ENCODE peak calls at places on chromosomes 4 and X, in five cellular contexts. S, D, L, J and R are unnamed samples.

GRCh38 chr4:62051332-62051731 is 851.2 kb downstream of the ADGRL3 start:
- DNase-seq in S (no peak), D (no peak), L (no peak), J (no peak), R (no peak)

GRCh38 chr4:57320880-57321279 is 210.7 kb upstream of the IGFBP7 start:
- DNase-seq in S (no peak), D (no peak), L (no peak), J (peak; percentile 20), R (no peak)

GRCh38 chr4:13980317-13980716 is 352.8 kb upstream of the BOD1L1 start:
- DNase-seq in S (no peak), D (no peak), L (peak; percentile 94), J (no peak), R (no peak)

GRCh38 chr4:4690854-4691253 is 149.0 kb upstream of the STX18 start:
- DNase-seq in S (no peak), D (no peak), L (no peak), J (no peak), R (no peak)

GRCh38 chr4:176238819-176239218 is 30.2 kb downstream of the ASB5 start:
- DNase-seq in S (no peak), D (peak; percentile 41), L (no peak), J (no peak), R (no peak)

GRCh38 chrX:40573763-40574162 is 7.0 kb upstream of the ATP6AP2 start:
- DNase-seq in S (no peak), D (no peak), L (no peak), J (peak; percentile 44), R (no peak)

GRCh38 chr4:76704133-76704881 is 193.6 kb downstream of the SOWAHB start:
- DNase-seq in S (peak; percentile 68), D (no peak), L (no peak), J (no peak), R (no peak)

GRCh38 chr4:157898836-157899605 is 273.8 kb downstream of the GASK1B start:
- DNase-seq in S (no peak), D (no peak), L (peak; percentile 38), J (no peak), R (no peak)

GRCh38 chrX:39900788-39901170 is 197.0 kb downstream of the BCOR start:
- DNase-seq in S (no peak), D (no peak), L (no peak), J (peak; percentile 47), R (peak; percentile 74)

GRCh38 chr4:118834070-118834469 is 1.9 kb downstream of the SEC24D start:
- DNase-seq in S (no peak), D (no peak), L (no peak), J (no peak), R (no peak)

GRCh38 chrX:12919051-12919450 is 12.6 kb downstream of the TLR8 start:
- DNase-seq in S (no peak), D (no peak), L (no peak), J (no peak), R (no peak)

GRCh38 chr4:114466299-114466698 is 132.3 kb upstream of the UGT8 start:
- DNase-seq in S (no peak), D (no peak), L (no peak), J (no peak), R (no peak)

GRCh38 chr4:26866781-26867180 is 6.1 kb downstream of the STIM2 start:
- DNase-seq in S (no peak), D (no peak), L (no peak), J (no peak), R (no peak)

GRCh38 chr4:184475096-184475461 is 729 bp upstream of the IRF2 start:
- DNase-seq in S (peak; percentile 78), D (peak; percentile 52), L (no peak), J (peak; percentile 39), R (no peak)

GRCh38 chrX:123590842-123591491 is 141.9 kb downstream of the THOC2 start:
- DNase-seq in S (no peak), D (no peak), L (peak; percentile 44), J (no peak), R (no peak)

GRCh38 chr4:189832528-189832927 is 108.1 kb upstream of the FRG1 start:
- DNase-seq in S (no peak), D (no peak), L (no peak), J (no peak), R (no peak)

GRCh38 chrX:69107231-69107739 is 58.0 kb downstream of the PJA1 start:
- DNase-seq in S (peak; percentile 82), D (no peak), L (no peak), J (no peak), R (peak; percentile 84)

GRCh38 chr4:75637827-75638226 is 7.5 kb upstream of the CDKL2 start:
- DNase-seq in S (no peak), D (no peak), L (no peak), J (no peak), R (no peak)

DNA sequence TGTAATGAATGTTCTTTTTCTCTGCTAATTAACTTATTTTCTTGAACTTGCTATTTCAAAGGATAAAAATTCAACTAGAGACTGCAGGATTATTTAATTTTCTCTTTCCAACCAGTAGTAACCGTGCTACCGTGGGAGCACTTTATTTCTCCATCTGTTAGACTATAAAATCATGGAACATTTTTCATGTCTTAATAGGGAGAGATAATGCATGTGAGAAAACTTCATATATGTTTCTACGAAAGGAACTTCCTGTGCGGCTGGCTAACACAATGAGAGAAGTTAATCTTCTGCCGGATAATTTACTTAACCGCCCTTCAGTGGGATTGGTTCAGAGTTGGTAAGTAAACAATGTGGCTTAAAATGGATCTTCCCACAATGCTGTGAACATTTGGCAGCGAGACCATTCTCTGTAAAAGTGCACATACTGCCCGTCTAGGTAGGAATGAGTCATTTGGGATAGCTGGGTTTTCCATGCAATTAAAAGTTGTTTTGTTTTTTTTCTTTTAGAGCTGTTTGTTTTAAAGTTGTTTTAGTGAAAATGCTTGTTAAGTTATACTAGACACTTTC is 29.5 kb downstream of the PDK3 start:
- DNase-seq in S (no peak), D (no peak), L (peak; percentile 54), J (no peak), R (no peak)
- H3K4me3 ChIP-seq in S (peak overlapping the region; percentile 2), D (no peak overlapping the region), L (no peak overlapping the region), J (no peak overlapping the region), R (no peak overlapping the region)

GRCh38 chr4:154192585-154192984 is 299.0 kb downstream of the DCHS2 start:
- DNase-seq in S (peak; percentile 24), D (no peak), L (no peak), J (no peak), R (no peak)
- H3K4me3 ChIP-seq in S (no peak overlapping the region), D (no peak overlapping the region), L (no peak overlapping the region), J (no peak overlapping the region), R (no peak overlapping the region)

GRCh38 chrX:131057706-131058105 is 440 bp upstream of the ARHGAP36 start:
- DNase-seq in S (no peak), D (no peak), L (no peak), J (no peak), R (peak; percentile 61)
- H3K4me3 ChIP-seq in S (no peak overlapping the region), D (no peak overlapping the region), L (no peak overlapping the region), J (no peak overlapping the region), R (peak overlapping the region; percentile 38)

DNA sequence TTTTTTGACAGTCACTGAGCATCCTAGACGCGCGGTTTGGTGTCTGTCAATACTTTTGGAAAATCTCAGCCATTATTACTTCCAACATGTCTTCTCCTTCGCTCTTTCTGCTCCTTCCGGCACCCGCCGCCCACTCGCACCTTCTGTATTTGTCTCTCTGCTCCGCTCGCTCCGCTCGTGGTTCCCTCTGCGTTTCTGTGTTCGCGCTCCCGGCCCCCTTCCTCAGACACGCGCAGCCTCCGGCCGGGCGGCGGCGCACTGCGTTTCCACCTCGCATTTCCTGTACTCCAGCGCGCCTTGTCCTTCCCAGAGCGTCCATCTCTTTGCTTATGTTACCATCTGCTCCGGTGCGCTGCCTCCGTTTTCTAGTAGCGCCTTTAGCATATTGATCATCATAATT is 21.1 kb downstream of the PDE6B start:
- DNase-seq in S (no peak), D (no peak), L (no peak), J (no peak), R (no peak)
- H3K4me3 ChIP-seq in S (no peak overlapping the region), D (no peak overlapping the region), L (no peak overlapping the region), J (no peak overlapping the region), R (no peak overlapping the region)

GRCh38 chr4:107034982-107035710 is 967 bp downstream of the DKK2 start:
- DNase-seq in S (peak; percentile 54), D (peak; percentile 2), L (no peak), J (peak; percentile 44), R (peak; percentile 60)
- H3K4me3 ChIP-seq in S (peak overlapping the region; percentile 33), D (peak overlapping the region; percentile 57), L (peak overlapping the region; percentile 30), J (peak overlapping the region; percentile 61), R (peak overlapping the region; percentile 42)

GRCh38 chr4:81814909-81815539 is 343.3 kb upstream of the RASGEF1B start:
- DNase-seq in S (peak; percentile 46), D (no peak), L (no peak), J (no peak), R (no peak)
- H3K4me3 ChIP-seq in S (no peak overlapping the region), D (no peak overlapping the region), L (no peak overlapping the region), J (no peak overlapping the region), R (no peak overlapping the region)

DNA sequence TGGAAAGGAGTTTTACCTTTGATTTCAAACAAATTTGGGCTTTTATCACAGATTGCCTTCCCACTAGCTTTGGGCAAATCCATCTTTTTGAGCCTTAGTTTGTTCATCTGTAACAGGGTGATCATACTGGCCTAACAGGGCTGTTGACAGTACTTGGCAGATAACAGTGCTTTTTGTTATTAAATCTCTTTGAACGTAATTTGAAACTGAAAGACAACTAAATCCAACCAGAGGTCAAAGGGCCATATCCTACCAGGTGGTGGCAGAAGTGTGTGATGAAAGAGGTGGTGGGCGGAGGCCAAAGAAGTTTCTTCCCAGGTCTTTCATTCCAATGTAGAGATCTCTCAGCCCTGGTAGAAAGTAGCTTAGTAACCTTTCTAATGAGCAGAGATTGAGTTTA is 35.2 kb upstream of the TADA2B start:
- DNase-seq in S (no peak), D (no peak), L (no peak), J (no peak), R (peak; percentile 84)
- H3K4me3 ChIP-seq in S (no peak overlapping the region), D (no peak overlapping the region), L (no peak overlapping the region), J (no peak overlapping the region), R (no peak overlapping the region)

DNA sequence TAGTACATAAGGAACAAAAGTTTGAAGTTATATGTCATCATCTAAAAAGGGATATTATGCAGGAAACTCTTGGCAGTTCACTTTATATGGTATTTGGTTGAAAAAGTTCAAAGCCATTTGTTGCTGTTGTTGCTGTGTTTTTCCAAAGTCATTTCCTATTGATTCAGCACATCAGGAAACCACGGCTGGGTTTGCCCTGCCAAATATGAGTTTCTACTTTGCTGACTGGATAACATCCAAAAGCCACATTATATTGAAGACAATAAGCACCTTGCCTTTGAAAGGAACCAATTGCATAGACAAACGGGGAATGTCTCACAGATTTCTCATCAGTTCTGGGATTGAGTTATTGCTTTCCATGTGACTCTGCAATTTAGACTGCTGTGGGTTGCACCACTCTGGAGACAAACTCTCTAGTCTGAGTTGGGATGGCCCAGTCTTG is 206.1 kb downstream of the SLC39A8 start:
- DNase-seq in S (peak; percentile 16), D (no peak), L (peak; percentile 16), J (no peak), R (no peak)
- H3K4me3 ChIP-seq in S (no peak overlapping the region), D (no peak overlapping the region), L (no peak overlapping the region), J (no peak overlapping the region), R (no peak overlapping the region)

DNA sequence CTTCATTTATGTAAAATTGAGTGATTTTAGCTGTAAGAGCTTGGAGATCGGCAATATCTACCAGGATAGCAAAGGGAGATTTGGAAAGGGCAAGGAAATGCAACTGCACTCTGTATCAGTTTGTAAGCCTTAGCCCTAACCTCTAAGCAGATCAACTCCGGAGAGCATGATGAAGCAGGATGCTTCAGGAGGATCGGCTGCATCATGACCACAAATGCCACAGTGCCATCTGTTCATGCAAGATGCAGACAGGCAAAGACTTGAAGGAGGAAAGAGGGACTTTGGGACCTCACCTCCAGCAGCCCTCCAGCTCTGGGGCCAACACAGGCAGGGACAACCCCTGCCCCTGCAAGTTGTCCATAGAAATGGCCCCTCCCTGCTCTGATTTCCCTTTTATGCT is 377.6 kb upstream of the GATB start:
- DNase-seq in S (no peak), D (no peak), L (no peak), J (peak; percentile 26), R (no peak)
- H3K4me3 ChIP-seq in S (no peak overlapping the region), D (no peak overlapping the region), L (no peak overlapping the region), J (no peak overlapping the region), R (no peak overlapping the region)